ENCODE peak calls at places on chromosomes 16 and 17, in five cellular contexts. One of them, this sample, is unnamed.

GRCh38 chr17:49969134-49969759 is at the start of gene DLX4:
- DNase-seq in brain pericyte: no peak
- DNase-seq in T-cell: no peak
- DNase-seq in GM19239: no peak
- DNase-seq in stimulated activated CD4-positive, alpha-beta T cell treated with anti-CD3 and anti-CD28 coated beads, Interleukin-15, amount 100 ng/mL, for 48 hours: peak
- DNase-seq in this sample: no peak

GRCh38 chr17:1252203-1252608 is 18.0 kb upstream of the BHLHA9 start:
- DNase-seq in T-cell: no peak
- DNase-seq in GM19239: no peak
- DNase-seq in stimulated activated CD4-positive, alpha-beta T cell treated with anti-CD3 and anti-CD28 coated beads, Interleukin-15, amount 100 ng/mL, for 48 hours: no peak
- DNase-seq in brain pericyte: no peak
- DNase-seq in this sample: no peak

GRCh38 chr16:4935231-4935855 is 1.6 kb downstream of the PPL start:
- DNase-seq in T-cell: no peak
- DNase-seq in stimulated activated CD4-positive, alpha-beta T cell treated with anti-CD3 and anti-CD28 coated beads, Interleukin-15, amount 100 ng/mL, for 48 hours: no peak
- DNase-seq in brain pericyte: no peak
- DNase-seq in GM19239: no peak
- DNase-seq in this sample: no peak

GRCh38 chr17:50944054-50944901 is 78.1 kb upstream of the TOB1 start:
- DNase-seq in GM19239: peak
- DNase-seq in T-cell: peak
- DNase-seq in stimulated activated CD4-positive, alpha-beta T cell treated with anti-CD3 and anti-CD28 coated beads, Interleukin-15, amount 100 ng/mL, for 48 hours: peak
- DNase-seq in brain pericyte: no peak
- DNase-seq in this sample: peak

GRCh38 chr17:37117743-37118142 is 169.0 kb downstream of the AATF start:
- DNase-seq in brain pericyte: no peak
- DNase-seq in T-cell: no peak
- DNase-seq in GM19239: peak
- DNase-seq in stimulated activated CD4-positive, alpha-beta T cell treated with anti-CD3 and anti-CD28 coated beads, Interleukin-15, amount 100 ng/mL, for 48 hours: no peak
- DNase-seq in this sample: no peak

GRCh38 chr17:61362852-61363600 is 36.6 kb upstream of the TBX2 start:
- DNase-seq in GM19239: no peak
- DNase-seq in T-cell: no peak
- DNase-seq in brain pericyte: no peak
- DNase-seq in stimulated activated CD4-positive, alpha-beta T cell treated with anti-CD3 and anti-CD28 coated beads, Interleukin-15, amount 100 ng/mL, for 48 hours: no peak
- DNase-seq in this sample: no peak

GRCh38 chr17:82932146-82933005 is 92.6 kb upstream of the ZNF750 start:
- DNase-seq in GM19239: no peak
- DNase-seq in stimulated activated CD4-positive, alpha-beta T cell treated with anti-CD3 and anti-CD28 coated beads, Interleukin-15, amount 100 ng/mL, for 48 hours: no peak
- DNase-seq in T-cell: no peak
- DNase-seq in brain pericyte: peak
- DNase-seq in this sample: no peak

GRCh38 chr17:6374271-6374691 is 60.6 kb downstream of the AIPL1 start:
- DNase-seq in stimulated activated CD4-positive, alpha-beta T cell treated with anti-CD3 and anti-CD28 coated beads, Interleukin-15, amount 100 ng/mL, for 48 hours: no peak
- DNase-seq in T-cell: no peak
- DNase-seq in GM19239: no peak
- DNase-seq in brain pericyte: no peak
- DNase-seq in this sample: no peak

GRCh38 chr16:78973041-78973440 is 627.5 kb downstream of the MAF start:
- DNase-seq in stimulated activated CD4-positive, alpha-beta T cell treated with anti-CD3 and anti-CD28 coated beads, Interleukin-15, amount 100 ng/mL, for 48 hours: no peak
- DNase-seq in T-cell: no peak
- DNase-seq in brain pericyte: no peak
- DNase-seq in GM19239: no peak
- DNase-seq in this sample: no peak

GRCh38 chr17:81831957-81832607 is 1.0 kb downstream of the MCRIP1 start:
- DNase-seq in brain pericyte: no peak
- DNase-seq in T-cell: peak
- DNase-seq in stimulated activated CD4-positive, alpha-beta T cell treated with anti-CD3 and anti-CD28 coated beads, Interleukin-15, amount 100 ng/mL, for 48 hours: peak
- DNase-seq in GM19239: no peak
- DNase-seq in this sample: peak

GRCh38 chr16:24070851-24071250 is 185.3 kb upstream of the CACNG3 start:
- DNase-seq in stimulated activated CD4-positive, alpha-beta T cell treated with anti-CD3 and anti-CD28 coated beads, Interleukin-15, amount 100 ng/mL, for 48 hours: peak
- DNase-seq in GM19239: peak
- DNase-seq in brain pericyte: no peak
- DNase-seq in T-cell: no peak
- DNase-seq in this sample: no peak

GRCh38 chr16:3716831-3717234 is 491 bp downstream of the TRAP1 start:
- DNase-seq in GM19239: peak
- DNase-seq in T-cell: no peak
- DNase-seq in stimulated activated CD4-positive, alpha-beta T cell treated with anti-CD3 and anti-CD28 coated beads, Interleukin-15, amount 100 ng/mL, for 48 hours: peak
- DNase-seq in brain pericyte: no peak
- DNase-seq in this sample: no peak

GRCh38 chr17:41537614-41537954 is 9.5 kb upstream of the KRT19 start:
- DNase-seq in brain pericyte: no peak
- DNase-seq in GM19239: no peak
- DNase-seq in T-cell: no peak
- DNase-seq in stimulated activated CD4-positive, alpha-beta T cell treated with anti-CD3 and anti-CD28 coated beads, Interleukin-15, amount 100 ng/mL, for 48 hours: no peak
- DNase-seq in this sample: no peak

GRCh38 chr16:53899471-53899870 is 195.5 kb downstream of the FTO start:
- DNase-seq in brain pericyte: no peak
- DNase-seq in stimulated activated CD4-positive, alpha-beta T cell treated with anti-CD3 and anti-CD28 coated beads, Interleukin-15, amount 100 ng/mL, for 48 hours: no peak
- DNase-seq in GM19239: no peak
- DNase-seq in T-cell: no peak
- DNase-seq in this sample: no peak

GRCh38 chr17:64448665-64449512 is at the start of gene MILR1:
- DNase-seq in T-cell: no peak
- DNase-seq in brain pericyte: peak
- DNase-seq in stimulated activated CD4-positive, alpha-beta T cell treated with anti-CD3 and anti-CD28 coated beads, Interleukin-15, amount 100 ng/mL, for 48 hours: no peak
- DNase-seq in GM19239: peak
- DNase-seq in this sample: no peak

GRCh38 chr17:77927777-77928518 is 30.6 kb upstream of the TNRC6C start:
- DNase-seq in stimulated activated CD4-positive, alpha-beta T cell treated with anti-CD3 and anti-CD28 coated beads, Interleukin-15, amount 100 ng/mL, for 48 hours: no peak
- DNase-seq in brain pericyte: no peak
- DNase-seq in T-cell: no peak
- DNase-seq in GM19239: no peak
- DNase-seq in this sample: no peak

GRCh38 chr16:24123275-24123674 is 132.9 kb upstream of the CACNG3 start:
- DNase-seq in brain pericyte: no peak
- DNase-seq in stimulated activated CD4-positive, alpha-beta T cell treated with anti-CD3 and anti-CD28 coated beads, Interleukin-15, amount 100 ng/mL, for 48 hours: no peak
- DNase-seq in T-cell: no peak
- DNase-seq in GM19239: no peak
- DNase-seq in this sample: no peak

GRCh38 chr17:80855196-80855967 is 136.3 kb upstream of the CHMP6 start:
- DNase-seq in T-cell: no peak
- DNase-seq in brain pericyte: no peak
- DNase-seq in stimulated activated CD4-positive, alpha-beta T cell treated with anti-CD3 and anti-CD28 coated beads, Interleukin-15, amount 100 ng/mL, for 48 hours: no peak
- DNase-seq in GM19239: no peak
- DNase-seq in this sample: no peak

GRCh38 chr16:56742030-56742984 is 12.4 kb downstream of the NUP93 start:
- DNase-seq in stimulated activated CD4-positive, alpha-beta T cell treated with anti-CD3 and anti-CD28 coated beads, Interleukin-15, amount 100 ng/mL, for 48 hours: no peak
- DNase-seq in GM19239: no peak
- DNase-seq in brain pericyte: peak
- DNase-seq in T-cell: no peak
- DNase-seq in this sample: no peak

GRCh38 chr17:81686614-81687013 is 2.8 kb downstream of the HGS start:
- DNase-seq in GM19239: no peak
- DNase-seq in stimulated activated CD4-positive, alpha-beta T cell treated with anti-CD3 and anti-CD28 coated beads, Interleukin-15, amount 100 ng/mL, for 48 hours: no peak
- DNase-seq in brain pericyte: no peak
- DNase-seq in T-cell: no peak
- DNase-seq in this sample: no peak

GRCh38 chr17:71667661-71668060 is 453.2 kb upstream of the SOX9 start:
- DNase-seq in GM19239: no peak
- DNase-seq in T-cell: no peak
- DNase-seq in stimulated activated CD4-positive, alpha-beta T cell treated with anti-CD3 and anti-CD28 coated beads, Interleukin-15, amount 100 ng/mL, for 48 hours: no peak
- DNase-seq in brain pericyte: no peak
- DNase-seq in this sample: no peak

GRCh38 chr16:57677622-57678369 is 9.7 kb downstream of the ADGRG3 start:
- DNase-seq in T-cell: no peak
- DNase-seq in brain pericyte: no peak
- DNase-seq in GM19239: no peak
- DNase-seq in stimulated activated CD4-positive, alpha-beta T cell treated with anti-CD3 and anti-CD28 coated beads, Interleukin-15, amount 100 ng/mL, for 48 hours: no peak
- DNase-seq in this sample: no peak

GRCh38 chr16:68786685-68787418 is 49.8 kb downstream of the CDH1 start:
- DNase-seq in stimulated activated CD4-positive, alpha-beta T cell treated with anti-CD3 and anti-CD28 coated beads, Interleukin-15, amount 100 ng/mL, for 48 hours: no peak
- DNase-seq in T-cell: no peak
- DNase-seq in GM19239: no peak
- DNase-seq in brain pericyte: no peak
- DNase-seq in this sample: no peak

GRCh38 chr16:14302031-14302398 is 230.9 kb downstream of the MRTFB start:
- DNase-seq in T-cell: no peak
- DNase-seq in stimulated activated CD4-positive, alpha-beta T cell treated with anti-CD3 and anti-CD28 coated beads, Interleukin-15, amount 100 ng/mL, for 48 hours: no peak
- DNase-seq in brain pericyte: no peak
- DNase-seq in GM19239: peak
- DNase-seq in this sample: no peak

GRCh38 chr17:27747462-27748359 is 52.6 kb downstream of the NOS2 start:
- DNase-seq in GM19239: no peak
- DNase-seq in brain pericyte: no peak
- DNase-seq in T-cell: no peak
- DNase-seq in stimulated activated CD4-positive, alpha-beta T cell treated with anti-CD3 and anti-CD28 coated beads, Interleukin-15, amount 100 ng/mL, for 48 hours: no peak
- DNase-seq in this sample: no peak